ENCODE peak calls at places on chromosomes 5 and 9, in four cellular contexts. One of them, this sample, is unnamed.

GRCh38 chr5:160311491-160312138 is 749 bp downstream of the CCNJL start:
- DNase-seq in SK-N-SH: no peak
- DNase-seq in GM23248: no peak
- DNase-seq in neural progenitor cell: no peak
- DNase-seq in this sample: peak

GRCh38 chr9:125428515-125429467 is 167.2 kb downstream of the GAPVD1 start:
- DNase-seq in SK-N-SH: peak
- DNase-seq in GM23248: no peak
- DNase-seq in neural progenitor cell: no peak
- DNase-seq in this sample: no peak

GRCh38 chr5:138180183-138180782 is 1.4 kb downstream of the KIF20A start:
- DNase-seq in SK-N-SH: peak
- DNase-seq in GM23248: peak
- DNase-seq in neural progenitor cell: peak
- DNase-seq in this sample: peak

GRCh38 chr9:79129865-79130480 is 441.8 kb upstream of the TLE4 start:
- DNase-seq in SK-N-SH: peak
- DNase-seq in GM23248: peak
- DNase-seq in neural progenitor cell: peak
- DNase-seq in this sample: peak

GRCh38 chr9:7783635-7784063 is 15.9 kb downstream of the DMAC1 start:
- DNase-seq in SK-N-SH: no peak
- DNase-seq in GM23248: no peak
- DNase-seq in neural progenitor cell: no peak
- DNase-seq in this sample: no peak

GRCh38 chr9:124574944-124575343 is 67.7 kb upstream of the NR5A1 start:
- DNase-seq in SK-N-SH: no peak
- DNase-seq in GM23248: peak
- DNase-seq in neural progenitor cell: no peak
- DNase-seq in this sample: no peak

GRCh38 chr5:10315181-10315580 is 7.5 kb upstream of the CMBL start:
- DNase-seq in SK-N-SH: no peak
- DNase-seq in GM23248: no peak
- DNase-seq in neural progenitor cell: no peak
- DNase-seq in this sample: no peak

GRCh38 chr5:147567917-147568598 is 58.2 kb upstream of the DPYSL3 start:
- DNase-seq in SK-N-SH: no peak
- DNase-seq in GM23248: peak
- DNase-seq in neural progenitor cell: peak
- DNase-seq in this sample: peak

GRCh38 chr9:127942152-127943010 is 4.7 kb upstream of the DPM2 start:
- DNase-seq in SK-N-SH: peak
- DNase-seq in GM23248: peak
- DNase-seq in neural progenitor cell: peak
- DNase-seq in this sample: peak

GRCh38 chr5:111857633-111858032 is 100.6 kb upstream of the NREP start:
- DNase-seq in SK-N-SH: no peak
- DNase-seq in GM23248: peak
- DNase-seq in neural progenitor cell: no peak
- DNase-seq in this sample: no peak

GRCh38 chr5:141495456-141495811 is 6.6 kb downstream of the PCDHGC5 start:
- DNase-seq in SK-N-SH: no peak
- DNase-seq in GM23248: no peak
- DNase-seq in neural progenitor cell: no peak
- DNase-seq in this sample: no peak

GRCh38 chr5:132714456-132715307 is 22.7 kb downstream of the KIF3A start:
- DNase-seq in SK-N-SH: no peak
- DNase-seq in GM23248: peak
- DNase-seq in neural progenitor cell: no peak
- DNase-seq in this sample: peak

GRCh38 chr5:157994906-157995519 is 136.1 kb upstream of the CLINT1 start:
- DNase-seq in SK-N-SH: peak
- DNase-seq in GM23248: peak
- DNase-seq in neural progenitor cell: peak
- DNase-seq in this sample: peak

GRCh38 chr5:172211676-172212075 is 17.7 kb downstream of the EFCAB9 start:
- DNase-seq in SK-N-SH: no peak
- DNase-seq in GM23248: no peak
- DNase-seq in neural progenitor cell: no peak
- DNase-seq in this sample: no peak

GRCh38 chr9:2411459-2412215 is 209.9 kb upstream of the VLDLR start:
- DNase-seq in SK-N-SH: no peak
- DNase-seq in GM23248: peak
- DNase-seq in neural progenitor cell: peak
- DNase-seq in this sample: peak

GRCh38 chr9:89519393-89519805 is 21.5 kb upstream of the SEMA4D start:
- DNase-seq in SK-N-SH: no peak
- DNase-seq in GM23248: peak
- DNase-seq in neural progenitor cell: no peak
- DNase-seq in this sample: no peak

GRCh38 chr9:101311759-101312420 is 72.9 kb downstream of the BAAT start:
- DNase-seq in SK-N-SH: peak
- DNase-seq in GM23248: peak
- DNase-seq in neural progenitor cell: peak
- DNase-seq in this sample: peak

GRCh38 chr5:95955996-95956899 is 5.4 kb downstream of the ELL2 start:
- DNase-seq in SK-N-SH: no peak
- DNase-seq in GM23248: peak
- DNase-seq in neural progenitor cell: no peak
- DNase-seq in this sample: no peak

GRCh38 chr5:33832904-33833575 is 58.8 kb downstream of the ADAMTS12 start:
- DNase-seq in SK-N-SH: no peak
- DNase-seq in GM23248: peak
- DNase-seq in neural progenitor cell: no peak
- DNase-seq in this sample: peak

GRCh38 chr5:87029951-87030350 is 237.7 kb upstream of the RASA1 start:
- DNase-seq in SK-N-SH: no peak
- DNase-seq in GM23248: no peak
- DNase-seq in neural progenitor cell: no peak
- DNase-seq in this sample: no peak

GRCh38 chr5:130135506-130135905 is 231.2 kb downstream of the CHSY3 start:
- DNase-seq in SK-N-SH: no peak
- DNase-seq in GM23248: peak
- DNase-seq in neural progenitor cell: no peak
- DNase-seq in this sample: no peak

GRCh38 chr5:65796917-65797316 is 74.9 kb downstream of the NLN start:
- DNase-seq in SK-N-SH: no peak
- DNase-seq in GM23248: no peak
- DNase-seq in neural progenitor cell: no peak
- DNase-seq in this sample: no peak

GRCh38 chr5:86979801-86980510 is 287.7 kb upstream of the RASA1 start:
- DNase-seq in SK-N-SH: no peak
- DNase-seq in GM23248: peak
- DNase-seq in neural progenitor cell: no peak
- DNase-seq in this sample: peak

GRCh38 chr5:62731011-62731410 is 152.4 kb downstream of the LRRC70 start:
- DNase-seq in SK-N-SH: no peak
- DNase-seq in GM23248: no peak
- DNase-seq in neural progenitor cell: no peak
- DNase-seq in this sample: no peak

GRCh38 chr9:126298319-126298801 is 28.3 kb upstream of the MVB12B start:
- DNase-seq in SK-N-SH: no peak
- DNase-seq in GM23248: no peak
- DNase-seq in neural progenitor cell: peak
- DNase-seq in this sample: peak

GRCh38 chr9:83388346-83388745 is 149.9 kb downstream of the FRMD3 start:
- DNase-seq in SK-N-SH: no peak
- DNase-seq in GM23248: no peak
- DNase-seq in neural progenitor cell: no peak
- DNase-seq in this sample: no peak

GRCh38 chr5:141674747-141675146 is 7.3 kb downstream of the ARAP3 start:
- DNase-seq in SK-N-SH: no peak
- DNase-seq in GM23248: no peak
- DNase-seq in neural progenitor cell: no peak
- DNase-seq in this sample: peak

GRCh38 chr9:121281614-121282291 is 13.8 kb downstream of the GSN start:
- DNase-seq in SK-N-SH: no peak
- DNase-seq in GM23248: peak
- DNase-seq in neural progenitor cell: no peak
- DNase-seq in this sample: no peak

GRCh38 chr5:33330416-33330815 is 110.3 kb upstream of the TARS1 start:
- DNase-seq in SK-N-SH: no peak
- DNase-seq in GM23248: no peak
- DNase-seq in neural progenitor cell: no peak
- DNase-seq in this sample: no peak

GRCh38 chr9:38371495-38371894 is 21.0 kb upstream of the ALDH1B1 start:
- DNase-seq in SK-N-SH: no peak
- DNase-seq in GM23248: peak
- DNase-seq in neural progenitor cell: peak
- DNase-seq in this sample: no peak

GRCh38 chr9:114619205-114619758 is 8.2 kb downstream of the TMEM268 start:
- DNase-seq in SK-N-SH: no peak
- DNase-seq in GM23248: no peak
- DNase-seq in neural progenitor cell: no peak
- DNase-seq in this sample: no peak

GRCh38 chr9:114033397-114034103 is 44.5 kb downstream of the AMBP start:
- DNase-seq in SK-N-SH: peak
- DNase-seq in GM23248: no peak
- DNase-seq in neural progenitor cell: peak
- DNase-seq in this sample: peak

GRCh38 chr9:21994526-21994995 is at the start of gene CDKN2B-AS1:
- DNase-seq in SK-N-SH: peak
- DNase-seq in GM23248: peak
- DNase-seq in neural progenitor cell: peak
- DNase-seq in this sample: peak

DNA sequence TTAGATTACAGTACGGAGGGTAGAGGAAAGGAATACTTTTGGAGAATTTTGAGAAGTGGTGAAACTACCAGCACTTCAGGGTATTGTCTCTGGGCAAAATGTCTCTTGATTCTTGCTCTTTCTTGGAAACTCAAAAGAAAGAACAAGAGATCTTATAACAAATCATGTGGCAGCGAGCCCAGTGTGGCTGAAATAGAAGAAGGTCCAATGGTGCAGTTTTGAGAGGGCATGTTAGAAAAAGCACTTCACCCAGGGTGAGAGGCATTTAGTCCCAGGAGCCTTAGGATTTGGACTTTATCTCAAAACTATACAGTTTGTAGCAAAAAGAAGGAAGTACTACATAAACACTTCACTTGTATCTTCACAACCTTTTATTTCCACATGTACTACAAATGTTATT is 39.4 kb downstream of the NNT start:
- DNase-seq in SK-N-SH: no peak
- DNase-seq in GM23248: no peak
- DNase-seq in neural progenitor cell: no peak
- DNase-seq in this sample: no peak
- TF ChIP-seq EZH2phosphoT487 in SK-N-SH: no peak
- TF ChIP-seq EZH2phosphoT487 in GM23248: no peak
- TF ChIP-seq EZH2phosphoT487 in neural progenitor cell: no peak
- TF ChIP-seq EZH2phosphoT487 in this sample: no peak

DNA sequence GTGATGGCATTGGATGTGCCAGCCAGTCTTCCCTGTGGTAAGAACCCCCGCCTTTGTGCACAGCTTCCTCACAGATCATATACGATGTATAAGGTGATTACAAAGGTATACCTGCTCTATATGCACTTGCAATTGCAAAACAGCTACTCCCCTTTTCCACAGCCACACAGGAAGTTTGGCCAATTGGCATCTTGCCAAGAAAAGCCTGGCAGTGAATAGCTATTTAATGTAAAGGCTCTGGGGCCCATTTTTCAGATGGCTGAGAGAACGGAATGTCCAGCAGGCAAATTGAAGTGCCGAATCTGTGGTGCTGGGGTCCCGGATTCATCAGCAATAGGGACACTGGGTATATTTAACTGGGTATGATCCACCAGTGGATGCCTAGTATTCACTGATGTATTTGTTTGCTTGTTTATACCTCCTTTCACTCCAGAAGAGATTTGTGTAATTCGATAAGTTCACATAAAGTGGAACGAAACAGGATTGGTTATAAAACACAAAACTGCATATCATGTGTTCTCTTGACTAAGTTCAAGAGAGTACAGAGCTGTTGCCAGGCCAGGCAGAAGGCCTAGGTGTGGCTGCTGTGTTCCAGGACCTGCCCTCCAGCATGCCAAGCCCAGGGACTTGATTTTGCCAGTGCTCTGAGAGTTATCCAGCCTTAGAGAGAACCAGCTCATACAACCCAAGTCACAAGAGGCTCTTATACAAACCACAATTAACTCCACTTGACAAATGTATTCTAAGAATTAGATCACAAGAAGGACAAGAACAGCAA is 27.7 kb upstream of the GABRP start:
- DNase-seq in SK-N-SH: peak
- DNase-seq in GM23248: no peak
- DNase-seq in neural progenitor cell: no peak
- DNase-seq in this sample: no peak
- TF ChIP-seq EZH2phosphoT487 in SK-N-SH: no peak
- TF ChIP-seq EZH2phosphoT487 in GM23248: no peak
- TF ChIP-seq EZH2phosphoT487 in neural progenitor cell: no peak
- TF ChIP-seq EZH2phosphoT487 in this sample: no peak

GRCh38 chr5:143593723-143594122 is 190.2 kb upstream of the NR3C1 start:
- DNase-seq in SK-N-SH: no peak
- DNase-seq in GM23248: no peak
- DNase-seq in neural progenitor cell: no peak
- DNase-seq in this sample: no peak
- TF ChIP-seq EZH2phosphoT487 in SK-N-SH: no peak
- TF ChIP-seq EZH2phosphoT487 in GM23248: no peak
- TF ChIP-seq EZH2phosphoT487 in neural progenitor cell: no peak
- TF ChIP-seq EZH2phosphoT487 in this sample: no peak

DNA sequence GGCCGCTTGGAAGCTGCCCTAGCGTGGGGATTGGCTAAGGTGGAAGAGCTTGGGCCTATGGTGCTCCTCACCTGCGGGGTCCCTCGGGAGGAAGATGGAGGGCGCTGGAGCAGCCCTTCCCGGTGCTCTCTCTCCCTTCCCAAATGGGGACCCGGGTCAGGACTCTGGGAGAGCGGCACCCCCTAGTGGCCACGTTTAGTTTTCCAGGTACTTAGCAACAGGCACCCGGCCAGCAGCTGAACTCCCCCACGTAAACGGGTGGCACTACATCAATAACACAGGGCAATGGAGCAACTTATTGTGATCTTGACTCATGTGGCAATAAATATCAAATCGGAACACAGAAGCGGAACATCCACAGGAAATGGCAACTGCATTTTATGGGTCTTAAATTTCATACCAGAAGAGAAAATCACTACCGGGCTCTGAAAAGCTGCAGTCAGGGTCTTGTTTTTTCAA is 316.6 kb downstream of the AGTPBP1 start:
- DNase-seq in SK-N-SH: peak
- DNase-seq in GM23248: peak
- DNase-seq in neural progenitor cell: peak
- DNase-seq in this sample: peak
- TF ChIP-seq EZH2phosphoT487 in SK-N-SH: no peak
- TF ChIP-seq EZH2phosphoT487 in GM23248: no peak
- TF ChIP-seq EZH2phosphoT487 in neural progenitor cell: no peak
- TF ChIP-seq EZH2phosphoT487 in this sample: no peak

This sample was measured in GM23338.